ENCODE peak calls at places on chromosomes 5 and 9, in seven cellular contexts. One of them, this sample, is unnamed.

GRCh38 chr5:163459465-163459887 is 426 bp downstream of the NUDCD2 start:
- DNase-seq in activated CD4-positive, alpha-beta memory T cell treated with anti-CD3 and anti-CD28 coated beads for 36 hours: no peak
- DNase-seq in T-helper 9 cell: no peak
- DNase-seq in ELR: no peak
- DNase-seq in T follicular helper cell: no peak
- DNase-seq in NCI-H510A treated with DMSO at 0.1 percent for 48 hours: peak
- DNase-seq in occipital lobe: no peak
- DNase-seq in this sample: no peak

GRCh38 chr9:137423810-137424291 is 658 bp downstream of the NOXA1 start:
- DNase-seq in occipital lobe: no peak
- DNase-seq in ELR: peak
- DNase-seq in T follicular helper cell: no peak
- DNase-seq in T-helper 9 cell: no peak
- DNase-seq in activated CD4-positive, alpha-beta memory T cell treated with anti-CD3 and anti-CD28 coated beads for 36 hours: no peak
- DNase-seq in NCI-H510A treated with DMSO at 0.1 percent for 48 hours: no peak
- DNase-seq in this sample: peak

GRCh38 chr5:138873096-138873885 is 1.8 kb downstream of the LRRTM2 start:
- DNase-seq in T follicular helper cell: no peak
- DNase-seq in occipital lobe: peak
- DNase-seq in ELR: no peak
- DNase-seq in NCI-H510A treated with DMSO at 0.1 percent for 48 hours: no peak
- DNase-seq in T-helper 9 cell: no peak
- DNase-seq in activated CD4-positive, alpha-beta memory T cell treated with anti-CD3 and anti-CD28 coated beads for 36 hours: no peak
- DNase-seq in this sample: peak

GRCh38 chr5:77452351-77452750 is 39.8 kb downstream of the WDR41 start:
- DNase-seq in ELR: no peak
- DNase-seq in T-helper 9 cell: no peak
- DNase-seq in NCI-H510A treated with DMSO at 0.1 percent for 48 hours: no peak
- DNase-seq in activated CD4-positive, alpha-beta memory T cell treated with anti-CD3 and anti-CD28 coated beads for 36 hours: no peak
- DNase-seq in T follicular helper cell: no peak
- DNase-seq in occipital lobe: no peak
- DNase-seq in this sample: no peak

GRCh38 chr5:93583799-93584530 is 943 bp downstream of the NR2F1 start:
- DNase-seq in NCI-H510A treated with DMSO at 0.1 percent for 48 hours: peak
- DNase-seq in T-helper 9 cell: no peak
- DNase-seq in occipital lobe: no peak
- DNase-seq in activated CD4-positive, alpha-beta memory T cell treated with anti-CD3 and anti-CD28 coated beads for 36 hours: peak
- DNase-seq in T follicular helper cell: no peak
- DNase-seq in ELR: peak
- DNase-seq in this sample: peak

GRCh38 chr5:113162770-113163169 is 186.2 kb downstream of the DCP2 start:
- DNase-seq in ELR: peak
- DNase-seq in activated CD4-positive, alpha-beta memory T cell treated with anti-CD3 and anti-CD28 coated beads for 36 hours: no peak
- DNase-seq in T-helper 9 cell: no peak
- DNase-seq in T follicular helper cell: no peak
- DNase-seq in NCI-H510A treated with DMSO at 0.1 percent for 48 hours: no peak
- DNase-seq in occipital lobe: no peak
- DNase-seq in this sample: peak

GRCh38 chr5:135559342-135559741 is 19.4 kb downstream of the CXCL14 start:
- DNase-seq in T-helper 9 cell: no peak
- DNase-seq in ELR: peak
- DNase-seq in activated CD4-positive, alpha-beta memory T cell treated with anti-CD3 and anti-CD28 coated beads for 36 hours: no peak
- DNase-seq in occipital lobe: no peak
- DNase-seq in T follicular helper cell: no peak
- DNase-seq in NCI-H510A treated with DMSO at 0.1 percent for 48 hours: no peak
- DNase-seq in this sample: peak

GRCh38 chr9:127735530-127736176 is 559 bp upstream of the TOR2A start:
- DNase-seq in T follicular helper cell: no peak
- DNase-seq in T-helper 9 cell: no peak
- DNase-seq in NCI-H510A treated with DMSO at 0.1 percent for 48 hours: no peak
- DNase-seq in ELR: no peak
- DNase-seq in occipital lobe: no peak
- DNase-seq in activated CD4-positive, alpha-beta memory T cell treated with anti-CD3 and anti-CD28 coated beads for 36 hours: no peak
- DNase-seq in this sample: no peak

GRCh38 chr5:99460701-99461100 is 531.9 kb upstream of the CHD1 start:
- DNase-seq in NCI-H510A treated with DMSO at 0.1 percent for 48 hours: no peak
- DNase-seq in T-helper 9 cell: no peak
- DNase-seq in T follicular helper cell: no peak
- DNase-seq in activated CD4-positive, alpha-beta memory T cell treated with anti-CD3 and anti-CD28 coated beads for 36 hours: no peak
- DNase-seq in occipital lobe: no peak
- DNase-seq in ELR: no peak
- DNase-seq in this sample: no peak

GRCh38 chr5:171318026-171318425 is 9.0 kb downstream of the TLX3 start:
- DNase-seq in occipital lobe: no peak
- DNase-seq in ELR: no peak
- DNase-seq in activated CD4-positive, alpha-beta memory T cell treated with anti-CD3 and anti-CD28 coated beads for 36 hours: no peak
- DNase-seq in NCI-H510A treated with DMSO at 0.1 percent for 48 hours: no peak
- DNase-seq in T-helper 9 cell: no peak
- DNase-seq in T follicular helper cell: no peak
- DNase-seq in this sample: no peak

GRCh38 chr9:16870606-16871357 is at the start of gene BNC2:
- DNase-seq in ELR: peak
- DNase-seq in T-helper 9 cell: no peak
- DNase-seq in NCI-H510A treated with DMSO at 0.1 percent for 48 hours: no peak
- DNase-seq in activated CD4-positive, alpha-beta memory T cell treated with anti-CD3 and anti-CD28 coated beads for 36 hours: no peak
- DNase-seq in occipital lobe: no peak
- DNase-seq in T follicular helper cell: no peak
- DNase-seq in this sample: no peak

GRCh38 chr5:141360685-141361084 is 891 bp downstream of the PCDHGB2 start:
- DNase-seq in T follicular helper cell: no peak
- DNase-seq in T-helper 9 cell: no peak
- DNase-seq in occipital lobe: no peak
- DNase-seq in ELR: no peak
- DNase-seq in NCI-H510A treated with DMSO at 0.1 percent for 48 hours: no peak
- DNase-seq in activated CD4-positive, alpha-beta memory T cell treated with anti-CD3 and anti-CD28 coated beads for 36 hours: no peak
- DNase-seq in this sample: no peak

GRCh38 chr5:149878371-149878770 is 66.2 kb downstream of the PDE6A start:
- DNase-seq in T follicular helper cell: no peak
- DNase-seq in T-helper 9 cell: no peak
- DNase-seq in NCI-H510A treated with DMSO at 0.1 percent for 48 hours: no peak
- DNase-seq in occipital lobe: no peak
- DNase-seq in ELR: no peak
- DNase-seq in activated CD4-positive, alpha-beta memory T cell treated with anti-CD3 and anti-CD28 coated beads for 36 hours: no peak
- DNase-seq in this sample: no peak

GRCh38 chr5:31663519-31663918 is 24.6 kb downstream of the PDZD2 start:
- DNase-seq in T-helper 9 cell: no peak
- DNase-seq in activated CD4-positive, alpha-beta memory T cell treated with anti-CD3 and anti-CD28 coated beads for 36 hours: no peak
- DNase-seq in T follicular helper cell: no peak
- DNase-seq in occipital lobe: no peak
- DNase-seq in NCI-H510A treated with DMSO at 0.1 percent for 48 hours: no peak
- DNase-seq in ELR: no peak
- DNase-seq in this sample: peak

GRCh38 chr5:90356612-90357011 is 52.9 kb downstream of the CETN3 start:
- DNase-seq in NCI-H510A treated with DMSO at 0.1 percent for 48 hours: no peak
- DNase-seq in activated CD4-positive, alpha-beta memory T cell treated with anti-CD3 and anti-CD28 coated beads for 36 hours: no peak
- DNase-seq in T follicular helper cell: no peak
- DNase-seq in T-helper 9 cell: no peak
- DNase-seq in ELR: no peak
- DNase-seq in occipital lobe: no peak
- DNase-seq in this sample: no peak

GRCh38 chr9:137968235-137968634 is 90.7 kb downstream of the CACNA1B start:
- DNase-seq in NCI-H510A treated with DMSO at 0.1 percent for 48 hours: no peak
- DNase-seq in ELR: no peak
- DNase-seq in activated CD4-positive, alpha-beta memory T cell treated with anti-CD3 and anti-CD28 coated beads for 36 hours: no peak
- DNase-seq in occipital lobe: no peak
- DNase-seq in T follicular helper cell: no peak
- DNase-seq in T-helper 9 cell: no peak
- DNase-seq in this sample: no peak

GRCh38 chr5:135309391-135310327 is 89.4 kb downstream of the MACROH2A1 start:
- DNase-seq in ELR: peak
- DNase-seq in occipital lobe: no peak
- DNase-seq in T-helper 9 cell: no peak
- DNase-seq in activated CD4-positive, alpha-beta memory T cell treated with anti-CD3 and anti-CD28 coated beads for 36 hours: peak
- DNase-seq in NCI-H510A treated with DMSO at 0.1 percent for 48 hours: no peak
- DNase-seq in T follicular helper cell: no peak
- DNase-seq in this sample: no peak

GRCh38 chr5:94524841-94525697 is 93.3 kb downstream of the KIAA0825 start:
- DNase-seq in NCI-H510A treated with DMSO at 0.1 percent for 48 hours: peak
- DNase-seq in ELR: peak
- DNase-seq in T-helper 9 cell: no peak
- DNase-seq in T follicular helper cell: no peak
- DNase-seq in occipital lobe: no peak
- DNase-seq in activated CD4-positive, alpha-beta memory T cell treated with anti-CD3 and anti-CD28 coated beads for 36 hours: peak
- DNase-seq in this sample: peak

GRCh38 chr9:37944671-37945481 is 40.9 kb upstream of the SLC25A51 start:
- DNase-seq in ELR: peak
- DNase-seq in occipital lobe: no peak
- DNase-seq in T-helper 9 cell: no peak
- DNase-seq in activated CD4-positive, alpha-beta memory T cell treated with anti-CD3 and anti-CD28 coated beads for 36 hours: no peak
- DNase-seq in T follicular helper cell: no peak
- DNase-seq in NCI-H510A treated with DMSO at 0.1 percent for 48 hours: no peak
- DNase-seq in this sample: peak

GRCh38 chr5:132392411-132392810 is 22.9 kb downstream of the SLC22A5 start:
- DNase-seq in ELR: no peak
- DNase-seq in activated CD4-positive, alpha-beta memory T cell treated with anti-CD3 and anti-CD28 coated beads for 36 hours: no peak
- DNase-seq in NCI-H510A treated with DMSO at 0.1 percent for 48 hours: no peak
- DNase-seq in T follicular helper cell: no peak
- DNase-seq in occipital lobe: no peak
- DNase-seq in T-helper 9 cell: no peak
- DNase-seq in this sample: no peak

GRCh38 chr9:135951889-135952663 is 9.1 kb downstream of the UBAC1 start:
- DNase-seq in T follicular helper cell: no peak
- DNase-seq in occipital lobe: no peak
- DNase-seq in NCI-H510A treated with DMSO at 0.1 percent for 48 hours: peak
- DNase-seq in ELR: peak
- DNase-seq in activated CD4-positive, alpha-beta memory T cell treated with anti-CD3 and anti-CD28 coated beads for 36 hours: no peak
- DNase-seq in T-helper 9 cell: no peak
- DNase-seq in this sample: no peak

GRCh38 chr9:115400801-115401200 is 282.8 kb upstream of the TNC start:
- DNase-seq in T follicular helper cell: no peak
- DNase-seq in occipital lobe: no peak
- DNase-seq in T-helper 9 cell: no peak
- DNase-seq in NCI-H510A treated with DMSO at 0.1 percent for 48 hours: no peak
- DNase-seq in activated CD4-positive, alpha-beta memory T cell treated with anti-CD3 and anti-CD28 coated beads for 36 hours: no peak
- DNase-seq in ELR: no peak
- DNase-seq in this sample: no peak

GRCh38 chr9:88691811-88692210 is 156.8 kb downstream of the NXNL2 start:
- DNase-seq in NCI-H510A treated with DMSO at 0.1 percent for 48 hours: no peak
- DNase-seq in ELR: peak
- DNase-seq in T-helper 9 cell: no peak
- DNase-seq in occipital lobe: no peak
- DNase-seq in T follicular helper cell: no peak
- DNase-seq in activated CD4-positive, alpha-beta memory T cell treated with anti-CD3 and anti-CD28 coated beads for 36 hours: no peak
- DNase-seq in this sample: no peak

GRCh38 chr5:57825026-57825683 is 342.5 kb upstream of the ACTBL2 start:
- DNase-seq in ELR: peak
- DNase-seq in NCI-H510A treated with DMSO at 0.1 percent for 48 hours: no peak
- DNase-seq in activated CD4-positive, alpha-beta memory T cell treated with anti-CD3 and anti-CD28 coated beads for 36 hours: no peak
- DNase-seq in T-helper 9 cell: no peak
- DNase-seq in occipital lobe: no peak
- DNase-seq in T follicular helper cell: no peak
- DNase-seq in this sample: peak

GRCh38 chr9:3181049-3181953 is 337.4 kb upstream of the PUM3 start:
- DNase-seq in T follicular helper cell: peak
- DNase-seq in activated CD4-positive, alpha-beta memory T cell treated with anti-CD3 and anti-CD28 coated beads for 36 hours: peak
- DNase-seq in T-helper 9 cell: no peak
- DNase-seq in NCI-H510A treated with DMSO at 0.1 percent for 48 hours: peak
- DNase-seq in occipital lobe: peak
- DNase-seq in ELR: peak
- DNase-seq in this sample: no peak

GRCh38 chr5:14720236-14720923 is 55.9 kb downstream of the OTULIN start:
- DNase-seq in T-helper 9 cell: no peak
- DNase-seq in NCI-H510A treated with DMSO at 0.1 percent for 48 hours: no peak
- DNase-seq in occipital lobe: no peak
- DNase-seq in ELR: peak
- DNase-seq in activated CD4-positive, alpha-beta memory T cell treated with anti-CD3 and anti-CD28 coated beads for 36 hours: no peak
- DNase-seq in T follicular helper cell: no peak
- DNase-seq in this sample: no peak

GRCh38 chr9:128104171-128104618 is 23.3 kb downstream of the PTGES2 start:
- DNase-seq in activated CD4-positive, alpha-beta memory T cell treated with anti-CD3 and anti-CD28 coated beads for 36 hours: no peak
- DNase-seq in NCI-H510A treated with DMSO at 0.1 percent for 48 hours: no peak
- DNase-seq in T-helper 9 cell: no peak
- DNase-seq in T follicular helper cell: no peak
- DNase-seq in occipital lobe: no peak
- DNase-seq in ELR: no peak
- DNase-seq in this sample: peak

GRCh38 chr5:142403583-142403982 is 78.8 kb upstream of the SPRY4 start:
- DNase-seq in T-helper 9 cell: no peak
- DNase-seq in NCI-H510A treated with DMSO at 0.1 percent for 48 hours: peak
- DNase-seq in occipital lobe: no peak
- DNase-seq in ELR: no peak
- DNase-seq in activated CD4-positive, alpha-beta memory T cell treated with anti-CD3 and anti-CD28 coated beads for 36 hours: no peak
- DNase-seq in T follicular helper cell: no peak
- DNase-seq in this sample: no peak

GRCh38 chr9:78552802-78553201 is 255.9 kb downstream of the PSAT1 start:
- DNase-seq in ELR: no peak
- DNase-seq in activated CD4-positive, alpha-beta memory T cell treated with anti-CD3 and anti-CD28 coated beads for 36 hours: no peak
- DNase-seq in T follicular helper cell: no peak
- DNase-seq in T-helper 9 cell: no peak
- DNase-seq in NCI-H510A treated with DMSO at 0.1 percent for 48 hours: peak
- DNase-seq in occipital lobe: no peak
- DNase-seq in this sample: no peak

GRCh38 chr9:34628656-34629491 is at the start of gene ARID3C:
- DNase-seq in activated CD4-positive, alpha-beta memory T cell treated with anti-CD3 and anti-CD28 coated beads for 36 hours: peak
- DNase-seq in T follicular helper cell: no peak
- DNase-seq in ELR: no peak
- DNase-seq in occipital lobe: no peak
- DNase-seq in T-helper 9 cell: peak
- DNase-seq in NCI-H510A treated with DMSO at 0.1 percent for 48 hours: peak
- DNase-seq in this sample: no peak

This sample was measured in A172.